ENCODE peak calls at places on chromosomes 1 and 21, in six cellular contexts. S, W, Y, T, D and X are unnamed samples.

GRCh38 chr21:34974162-34974981 is 74.7 kb downstream of the RUNX1 start:
- DNase-seq in S (no peak), W (no peak), Y (no peak), T (no peak), D (no peak), X (no peak)

GRCh38 chr1:10962483-10962882 is 50.0 kb upstream of the TARDBP start:
- DNase-seq in S (peak; percentile 71), W (no peak), Y (no peak), T (peak; percentile 41), D (no peak), X (no peak)

GRCh38 chr1:30749691-30750583 is 7.6 kb downstream of the LAPTM5 start:
- DNase-seq in S (no peak), W (no peak), Y (no peak), T (no peak), D (no peak), X (no peak)

GRCh38 chr21:45883090-45883489 is 98.5 kb upstream of the COL6A1 start:
- DNase-seq in S (no peak), W (no peak), Y (no peak), T (no peak), D (no peak), X (no peak)

GRCh38 chr1:115135681-115136080 is 46.4 kb upstream of the TSPAN2 start:
- DNase-seq in S (peak; percentile 33), W (no peak), Y (no peak), T (no peak), D (no peak), X (no peak)

GRCh38 chr1:202618387-202619022 is 91.7 kb downstream of the SYT2 start:
- DNase-seq in S (peak; percentile 68), W (peak; percentile 26), Y (no peak), T (no peak), D (no peak), X (no peak)

GRCh38 chr1:205247130-205247921 is 19.6 kb downstream of the TMCC2 start:
- DNase-seq in S (no peak), W (no peak), Y (no peak), T (no peak), D (peak; percentile 47), X (peak; percentile 42)

GRCh38 chr21:29221259-29221744 is 77.4 kb upstream of the BACH1 start:
- DNase-seq in S (peak; percentile 93), W (peak; percentile 18), Y (no peak), T (no peak), D (no peak), X (peak; percentile 83)

GRCh38 chr1:110210604-110211502 is 739 bp downstream of the KCNC4 start:
- DNase-seq in S (peak; percentile 25), W (no peak), Y (no peak), T (peak; percentile 89), D (peak; percentile 38), X (peak; percentile 41)

GRCh38 chr21:35511298-35512162 is 462.4 kb upstream of the RUNX1 start:
- DNase-seq in S (peak; percentile 46), W (no peak), Y (no peak), T (no peak), D (no peak), X (peak; percentile 29)

GRCh38 chr1:39539252-39539790 is 37.3 kb downstream of the PABPC4 start:
- DNase-seq in S (peak; percentile 93), W (no peak), Y (peak; percentile 36), T (peak; percentile 90), D (peak; percentile 70), X (peak; percentile 84)

GRCh38 chr1:6666696-6667095 is 34.9 kb downstream of the DNAJC11 start:
- DNase-seq in S (no peak), W (no peak), Y (no peak), T (no peak), D (no peak), X (no peak)

GRCh38 chr1:226100436-226101347 is 38.2 kb downstream of the H3-3A start:
- DNase-seq in S (peak; percentile 53), W (no peak), Y (no peak), T (peak; percentile 88), D (peak; percentile 23), X (no peak)

GRCh38 chr1:210663730-210664573 is 335.2 kb downstream of the HHAT start:
- DNase-seq in S (no peak), W (no peak), Y (no peak), T (no peak), D (no peak), X (peak; percentile 44)

GRCh38 chr1:159921700-159922498 is 3.4 kb downstream of the TAGLN2 start:
- DNase-seq in S (no peak), W (no peak), Y (no peak), T (no peak), D (no peak), X (no peak)

GRCh38 chr1:180179162-180179957 is 24.7 kb downstream of the QSOX1 start:
- DNase-seq in S (no peak), W (no peak), Y (no peak), T (no peak), D (no peak), X (no peak)

GRCh38 chr1:158145173-158145719 is 35.4 kb upstream of the CD1D start:
- DNase-seq in S (peak; percentile 44), W (no peak), Y (peak; percentile 27), T (no peak), D (peak; percentile 84), X (peak; percentile 93)

GRCh38 chr1:27488523-27489138 is 1.3 kb downstream of the WASF2 start:
- DNase-seq in S (peak; percentile 51), W (no peak), Y (no peak), T (no peak), D (no peak), X (peak; percentile 39)

GRCh38 chr1:82284213-82284612 is 483.5 kb downstream of the ADGRL2 start:
- DNase-seq in S (peak; percentile 1), W (no peak), Y (no peak), T (no peak), D (no peak), X (no peak)

GRCh38 chr1:178599745-178600144 is 86.8 kb downstream of the TEX35 start:
- DNase-seq in S (no peak), W (no peak), Y (no peak), T (no peak), D (no peak), X (no peak)

GRCh38 chr1:39900662-39901485 is 843 bp downstream of the MYCL start:
- DNase-seq in S (no peak), W (no peak), Y (no peak), T (peak; percentile 62), D (no peak), X (peak; percentile 62)

GRCh38 chr1:68916227-68916853 is 419.5 kb upstream of the DEPDC1 start:
- DNase-seq in S (peak; percentile 40), W (peak; percentile 94), Y (no peak), T (no peak), D (peak; percentile 3), X (peak; percentile 88)

GRCh38 chr1:44862829-44863406 is 19.9 kb upstream of the PTCH2 start:
- DNase-seq in S (peak; percentile 71), W (no peak), Y (no peak), T (no peak), D (no peak), X (peak; percentile 73)

GRCh38 chr1:212791261-212791675 is 309 bp downstream of the NSL1 start:
- DNase-seq in S (peak; percentile 73), W (no peak), Y (no peak), T (peak; percentile 77), D (no peak), X (no peak)

GRCh38 chr1:32179193-32179442 is 357 bp upstream of the TXLNA start:
- DNase-seq in S (no peak), W (no peak), Y (no peak), T (no peak), D (no peak), X (no peak)

GRCh38 chr1:205410581-205411298 is 11.1 kb downstream of the LEMD1 start:
- DNase-seq in S (no peak), W (no peak), Y (no peak), T (no peak), D (no peak), X (no peak)

DNA sequence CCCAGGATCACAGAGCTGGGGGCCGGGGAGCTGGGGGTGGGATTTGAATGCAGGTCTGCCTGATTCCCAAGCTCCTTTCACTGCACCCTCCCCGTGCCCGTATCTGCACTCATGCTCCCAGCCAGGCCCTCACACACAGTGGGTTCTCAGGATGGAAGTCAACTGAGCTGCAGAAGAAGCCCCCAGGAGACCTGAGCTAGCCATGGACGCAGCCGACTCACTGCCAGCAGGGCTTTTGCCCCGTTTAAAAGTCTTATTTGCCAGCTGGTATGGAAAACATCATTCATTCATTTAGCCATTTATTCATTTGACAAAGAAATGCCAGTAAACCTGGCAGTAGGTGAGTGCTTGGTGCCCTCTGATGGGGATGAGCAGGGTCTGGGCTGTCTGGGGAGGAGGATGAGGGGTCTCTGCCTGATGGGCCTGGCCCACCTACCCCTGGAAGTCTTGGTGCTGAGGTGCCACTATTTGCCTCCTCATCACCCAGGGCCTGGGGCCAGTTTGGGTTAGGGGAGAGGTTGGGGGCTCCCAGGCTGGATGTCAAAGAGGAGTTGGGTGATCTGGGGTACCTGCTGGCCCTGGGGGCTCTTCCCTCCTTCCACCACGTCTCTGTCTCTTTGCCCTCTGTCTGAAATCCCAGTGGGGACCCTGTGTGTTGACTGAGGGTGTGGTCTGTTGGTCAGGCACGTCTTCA is 2.8 kb downstream of the TNFRSF1B start:
- DNase-seq in S (no peak), W (no peak), Y (no peak), T (no peak), D (no peak), X (no peak)
- H3K4me3 ChIP-seq in S (peak overlapping the region; percentile 85), W (no peak overlapping the region), Y (no peak overlapping the region), T (no peak overlapping the region), D (no peak overlapping the region), X (no peak overlapping the region)

GRCh38 chr1:23825762-23826522 is 713 bp upstream of the HMGCL start:
- DNase-seq in S (no peak), W (no peak), Y (no peak), T (no peak), D (no peak), X (peak; percentile 12)
- H3K4me3 ChIP-seq in S (peak overlapping the region; percentile 100), W (peak overlapping the region; percentile 67), Y (peak overlapping the region; percentile 87), T (peak overlapping the region; percentile 98), D (peak overlapping the region; percentile 74), X (peak overlapping the region; percentile 96)

GRCh38 chr21:16072176-16072575 is 342.4 kb downstream of the USP25 start:
- DNase-seq in S (no peak), W (no peak), Y (no peak), T (no peak), D (no peak), X (no peak)
- H3K4me3 ChIP-seq in S (no peak overlapping the region), W (no peak overlapping the region), Y (no peak overlapping the region), T (no peak overlapping the region), D (no peak overlapping the region), X (no peak overlapping the region)

GRCh38 chr1:5424802-5425201 is 567.4 kb downstream of the NPHP4 start:
- DNase-seq in S (no peak), W (no peak), Y (no peak), T (peak; percentile 61), D (no peak), X (no peak)
- H3K4me3 ChIP-seq in S (no peak overlapping the region), W (no peak overlapping the region), Y (no peak overlapping the region), T (no peak overlapping the region), D (no peak overlapping the region), X (no peak overlapping the region)

GRCh38 chr1:175262646-175263045 is 70.1 kb upstream of the KIAA0040 start:
- DNase-seq in S (peak; percentile 13), W (no peak), Y (no peak), T (no peak), D (no peak), X (peak; percentile 53)
- H3K4me3 ChIP-seq in S (no peak overlapping the region), W (no peak overlapping the region), Y (no peak overlapping the region), T (no peak overlapping the region), D (no peak overlapping the region), X (no peak overlapping the region)

GRCh38 chr21:42403611-42404231 is at the start of gene UBASH3A:
- DNase-seq in S (peak; percentile 5), W (no peak), Y (no peak), T (no peak), D (no peak), X (no peak)
- H3K4me3 ChIP-seq in S (no peak within 1 kb of the TSS), W (no peak within 1 kb of the TSS), Y (no peak within 1 kb of the TSS), T (no peak within 1 kb of the TSS), D (no peak within 1 kb of the TSS), X (no peak within 1 kb of the TSS)